ENCODE peak calls at places on chromosomes 3 and 15, in ten cellular contexts. K is HL-60, N is transverse colon, O is body of pancreas, Z is fibroblast of mammary gland, P is cardiac muscle cell, H is AG09319, Q is PC-9, F is IMR-90, S is tibial nerve. U is an unnamed sample.

GRCh38 chr3:56157693-56158092 is 310.6 kb downstream of the ERC2 start:
- DNase-seq in O (peak; percentile 26), S (peak; percentile 23), P (no peak), N (no peak), Q (peak; percentile 69), H (no peak), K (peak; percentile 87), Z (peak; percentile 18), F (no peak), U (peak; percentile 66)

GRCh38 chr15:63473999-63474809 is 30.2 kb upstream of the USP3 start:
- DNase-seq in H (no peak), F (peak; percentile 90), O (peak; percentile 64), S (no peak), K (no peak), Q (peak; percentile 54), Z (peak; percentile 88), P (peak; percentile 28), N (peak; percentile 74), U (no peak)

GRCh38 chr3:65343031-65343430 is 655.2 kb upstream of the ADAMTS9 start:
- DNase-seq in S (no peak), O (no peak), F (no peak), Q (no peak), H (no peak), Z (no peak), K (no peak), N (no peak), P (no peak), U (no peak)

GRCh38 chr3:5875056-5875455 is 687.5 kb downstream of the EDEM1 start:
- DNase-seq in Q (no peak), S (no peak), O (no peak), K (no peak), P (no peak), H (no peak), N (no peak), Z (no peak), F (no peak), U (no peak)

GRCh38 chr3:66989860-66990696 is 8.0 kb upstream of the KBTBD8 start:
- DNase-seq in N (no peak), H (no peak), K (no peak), O (peak; percentile 10), S (no peak), Q (peak; percentile 36), Z (peak; percentile 35), F (no peak), P (no peak), U (no peak)

GRCh38 chr3:24374801-24375200 is 119.8 kb downstream of the THRB start:
- DNase-seq in P (no peak), H (no peak), Q (no peak), N (no peak), S (no peak), K (no peak), O (no peak), Z (no peak), F (no peak), U (no peak)

GRCh38 chr15:33309602-33310276 is 1.0 kb upstream of the RYR3 start:
- DNase-seq in N (no peak), F (no peak), O (no peak), K (peak; percentile 5), S (no peak), P (peak; percentile 63), Z (peak; percentile 25), Q (no peak), H (no peak), U (no peak)

GRCh38 chr15:25176991-25177954 is 222.5 kb downstream of the SNRPN start:
- DNase-seq in Z (no peak), K (no peak), F (no peak), H (no peak), O (no peak), S (peak; percentile 1), Q (no peak), P (no peak), N (peak; percentile 2), U (peak; percentile 30)

GRCh38 chr3:126468028-126468891 is 7.4 kb downstream of the ZXDC start:
- DNase-seq in Q (no peak), H (no peak), K (peak; percentile 84), Z (peak; percentile 54), F (peak; percentile 11), N (no peak), P (no peak), S (no peak), O (no peak), U (peak; percentile 61)

GRCh38 chr3:156751461-156752025 is 74.6 kb upstream of the LEKR1 start:
- DNase-seq in Q (no peak), Z (peak; percentile 94), P (peak; percentile 55), S (peak; percentile 42), O (no peak), F (peak; percentile 79), H (peak; percentile 90), N (peak; percentile 8), K (no peak), U (no peak)

GRCh38 chr3:147616998-147617619 is 207.9 kb downstream of the ZIC1 start:
- DNase-seq in Z (peak; percentile 40), H (no peak), S (no peak), P (peak; percentile 70), F (peak; percentile 12), K (no peak), Q (no peak), N (no peak), O (no peak), U (no peak)
- TF ChIP-seq CTCF in Z (peak; percentile 51), H (peak; percentile 44), S (no peak), P (peak; percentile 49), F (peak; percentile 52), K (peak; percentile 6), Q (peak; percentile 67), N (no peak), O (peak; percentile 13), U (peak; percentile 32)

GRCh38 chr15:31606942-31607497 is 280.4 kb downstream of the KLF13 start:
- DNase-seq in F (peak; percentile 57), S (no peak), Z (no peak), O (no peak), K (no peak), H (no peak), N (no peak), P (peak; percentile 12), Q (no peak), U (no peak)

GRCh38 chr15:31609243-31609642 is 282.6 kb downstream of the KLF13 start:
- DNase-seq in F (peak; percentile 40), O (no peak), P (no peak), N (no peak), K (no peak), Z (peak; percentile 24), Q (no peak), S (no peak), H (no peak), U (no peak)

GRCh38 chr15:31606261-31606669 is 279.6 kb downstream of the KLF13 start:
- DNase-seq in Z (peak; percentile 64), K (no peak), O (no peak), P (no peak), H (no peak), F (peak; percentile 95), S (no peak), N (no peak), Q (no peak), U (no peak)

GRCh38 chr15:31607656-31608055 is 281.0 kb downstream of the KLF13 start:
- DNase-seq in P (no peak), O (no peak), H (no peak), K (no peak), Z (no peak), Q (no peak), N (no peak), F (peak; percentile 31), S (no peak), U (no peak)

GRCh38 chr15:31605467-31605931 is 278.9 kb downstream of the KLF13 start:
- DNase-seq in H (no peak), O (no peak), Q (no peak), P (peak; percentile 31), Z (peak; percentile 25), K (no peak), S (no peak), F (peak; percentile 81), N (no peak), U (no peak)
- TF ChIP-seq CTCF in H (peak; percentile 30), O (no peak), Q (no peak), P (no peak), Z (no peak), K (no peak), S (no peak), F (peak; percentile 29), N (no peak), U (no peak)

DNA sequence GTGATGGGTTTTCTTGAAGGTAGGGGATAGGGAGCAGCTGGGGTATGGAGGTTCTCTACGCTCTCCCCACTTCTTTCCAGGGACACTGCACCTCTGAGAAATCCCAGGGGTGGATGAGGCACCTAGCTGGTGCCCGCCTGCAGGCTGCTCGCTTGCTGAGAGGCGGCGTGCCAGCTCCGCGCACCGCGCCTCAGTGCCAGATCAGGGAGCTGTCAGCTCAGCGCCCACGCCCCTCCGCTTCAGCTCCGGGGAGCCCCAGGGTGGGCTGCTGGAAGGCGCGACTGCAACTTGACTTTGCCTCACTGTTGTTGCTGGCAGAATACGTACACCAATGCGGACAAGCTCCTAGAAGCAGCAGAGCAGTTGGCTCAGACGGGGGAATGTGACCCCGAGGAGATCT is 345.7 kb upstream of the UMPS start:
- DNase-seq in Z (no peak), K (no peak), S (no peak), O (no peak), H (no peak), F (no peak), Q (no peak), P (no peak), N (no peak), U (no peak)
- TF ChIP-seq CTCF in Z (no peak), K (no peak), S (no peak), O (no peak), H (no peak), F (no peak), Q (no peak), P (no peak), N (no peak), U (no peak)

DNA sequence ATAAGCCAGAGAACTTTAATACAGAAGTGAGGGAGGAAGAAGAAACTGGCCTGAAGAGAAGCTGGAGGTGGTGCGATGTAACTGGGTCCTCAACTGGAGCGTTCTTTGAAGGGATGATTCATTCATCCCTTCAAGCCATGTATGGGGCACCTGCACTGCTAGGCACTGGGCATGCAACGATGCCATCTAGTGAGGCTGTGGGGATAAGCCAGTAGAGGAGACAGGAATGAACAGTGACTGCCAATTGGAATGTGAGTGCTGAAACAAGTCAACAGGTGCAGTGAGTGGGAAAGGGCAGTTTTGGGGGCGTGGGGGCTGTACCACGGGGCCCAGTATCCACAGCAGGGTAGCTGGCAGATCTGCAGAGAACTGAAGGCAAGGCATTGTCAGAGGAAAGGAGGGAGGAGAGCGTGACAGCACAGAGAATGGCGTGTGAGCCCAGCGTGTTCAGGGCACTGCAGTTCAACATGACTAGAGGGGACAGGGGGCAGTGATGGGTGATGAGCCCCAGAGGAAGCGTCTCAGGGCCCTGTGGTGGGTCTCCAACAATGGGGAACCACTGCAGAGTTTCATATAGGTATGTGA is 3.8 kb upstream of the KIF23 start:
- DNase-seq in Q (peak; percentile 71), H (no peak), K (peak; percentile 65), P (peak; percentile 44), S (no peak), N (no peak), F (peak; percentile 31), O (no peak), Z (no peak), U (no peak)
- TF ChIP-seq CTCF in Q (peak; percentile 56), H (peak; percentile 26), K (peak; percentile 32), P (peak; percentile 14), S (no peak), N (no peak), F (peak; percentile 45), O (no peak), Z (peak; percentile 28), U (no peak)

U was measured in CD14-positive monocyte.